ENCODE peak calls at places on chromosomes 5 and 9, in six cellular contexts. B is keratinocyte, T is HepG2, G is neural progenitor cell, S is ovary, W is heart left ventricle. O is an unnamed sample.

GRCh38 chr5:142685418-142686209 is at the start of gene FGF1:
- DNase-seq in G (no peak), W (peak; percentile 72), S (no peak), T (no peak), B (peak; percentile 67), O (no peak)

GRCh38 chr5:160183075-160183474 is 46.2 kb upstream of the FABP6 start:
- DNase-seq in S (no peak), B (no peak), W (no peak), T (no peak), G (no peak), O (no peak)

GRCh38 chr9:78775211-78775610 is 478.3 kb downstream of the PSAT1 start:
- DNase-seq in W (no peak), T (no peak), B (no peak), G (no peak), S (no peak), O (no peak)

GRCh38 chr5:127980843-127981242 is 102.7 kb upstream of the SLC12A2 start:
- DNase-seq in S (no peak), G (no peak), W (no peak), B (no peak), T (no peak), O (no peak)

GRCh38 chr5:139272471-139273321 is 20.8 kb upstream of the MATR3 start:
- DNase-seq in W (no peak), B (no peak), G (no peak), S (no peak), T (peak; percentile 73), O (peak; percentile 51)

GRCh38 chr5:133944263-133945230 is 23.9 kb downstream of the C5orf15 start:
- DNase-seq in T (peak; percentile 47), B (no peak), G (peak; percentile 81), S (no peak), W (no peak), O (peak; percentile 81)

GRCh38 chr5:169797577-169797976 is 160.5 kb downstream of the DOCK2 start:
- DNase-seq in T (no peak), B (no peak), W (no peak), S (no peak), G (no peak), O (no peak)

GRCh38 chr5:115072266-115073056 is 97.2 kb downstream of the TRIM36 start:
- DNase-seq in G (no peak), S (no peak), T (no peak), W (no peak), B (no peak), O (no peak)

GRCh38 chr9:69811329-69811989 is 9.2 kb upstream of the CFAP95 start:
- DNase-seq in S (no peak), T (no peak), W (no peak), B (no peak), G (no peak), O (no peak)

GRCh38 chr9:78023003-78023741 is 8.4 kb downstream of the GNAQ start:
- DNase-seq in T (peak; percentile 64), W (no peak), B (no peak), S (no peak), G (no peak), O (no peak)

GRCh38 chr5:83363876-83364275 is 107.7 kb upstream of the VCAN start:
- DNase-seq in T (no peak), B (no peak), W (no peak), S (no peak), G (peak; percentile 60), O (no peak)

GRCh38 chr5:78534148-78535009 is 114.2 kb downstream of the LHFPL2 start:
- DNase-seq in W (peak; percentile 78), T (no peak), S (no peak), B (no peak), G (no peak), O (no peak)

GRCh38 chr5:9482381-9482780 is 63.5 kb downstream of the SEMA5A start:
- DNase-seq in S (no peak), B (no peak), T (no peak), G (no peak), W (no peak), O (no peak)

GRCh38 chr5:32578362-32578761 is 7.0 kb upstream of the SUB1 start:
- DNase-seq in G (no peak), T (no peak), W (no peak), S (no peak), B (no peak), O (no peak)
- H3K4me1 ChIP-seq in G (no peaks in the 10 kb centered on the region), T (peaks cover 98% of the 10 kb centered on the region), W (no peaks in the 10 kb centered on the region), S (no peaks in the 10 kb centered on the region), B (no peaks in the 10 kb centered on the region), O (no peaks in the 10 kb centered on the region)

GRCh38 chr9:105244996-105245719 is 707 bp downstream of the SLC44A1 start:
- DNase-seq in W (peak; percentile 73), T (no peak), B (no peak), S (peak; percentile 58), G (peak; percentile 53), O (peak; percentile 85)
- H3K4me1 ChIP-seq in W (peaks cover 43% of the 10 kb centered on the region), T (peaks cover 73% of the 10 kb centered on the region), B (peaks cover 19% of the 10 kb centered on the region), S (peaks cover 1% of the 10 kb centered on the region), G (peaks cover 62% of the 10 kb centered on the region), O (no peaks in the 10 kb centered on the region)

DNA sequence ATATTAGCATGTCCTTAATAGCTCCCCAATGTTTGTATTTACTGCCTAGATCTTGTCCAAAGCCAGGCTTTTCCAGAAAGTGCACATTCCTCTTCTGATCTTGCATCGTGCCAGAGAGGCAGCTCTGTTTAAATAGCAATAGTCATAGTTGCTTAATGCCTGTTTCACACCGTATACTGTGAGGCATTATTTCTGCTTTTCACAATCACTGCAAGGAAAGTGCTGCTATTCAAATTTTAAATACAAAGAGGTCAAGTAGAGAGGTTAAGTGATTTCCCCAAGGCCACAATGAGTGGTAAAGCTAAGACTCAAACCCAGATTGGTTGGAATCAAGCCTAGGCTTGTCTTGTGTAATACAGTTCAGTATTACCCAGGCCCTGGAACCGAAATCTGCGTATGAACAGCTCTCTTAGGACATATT is 153.6 kb downstream of the SNX18 start:
- DNase-seq in W (no peak), B (no peak), G (no peak), S (no peak), T (no peak), O (no peak)
- H3K4me1 ChIP-seq in W (no peaks in the 10 kb centered on the region), B (peaks cover 6% of the 10 kb centered on the region), G (no peaks in the 10 kb centered on the region), S (peaks cover 8% of the 10 kb centered on the region), T (no peaks in the 10 kb centered on the region), O (peaks cover 6% of the 10 kb centered on the region)

GRCh38 chr9:114395768-114396167 is 8.0 kb upstream of the AKNA start:
- DNase-seq in G (no peak), T (no peak), W (no peak), B (no peak), S (no peak), O (no peak)

GRCh38 chr9:114396558-114397218 is 8.9 kb upstream of the AKNA start:
- DNase-seq in T (peak; percentile 38), S (peak; percentile 73), G (peak; percentile 54), B (no peak), W (no peak), O (no peak)

GRCh38 chr9:114392749-114393112 is 4.9 kb upstream of the AKNA start:
- DNase-seq in B (no peak), T (no peak), S (peak; percentile 59), W (no peak), G (no peak), O (no peak)

GRCh38 chr9:114395196-114395595 is 7.4 kb upstream of the AKNA start:
- DNase-seq in B (no peak), T (no peak), S (peak; percentile 59), W (no peak), G (no peak), O (no peak)

GRCh38 chr9:114394523-114395193 is 6.9 kb upstream of the AKNA start:
- DNase-seq in S (peak; percentile 86), W (no peak), T (no peak), G (no peak), B (no peak), O (peak; percentile 50)
- H3K4me1 ChIP-seq in S (peaks cover 24% of the 10 kb centered on the region), W (peaks cover 37% of the 10 kb centered on the region), T (peaks cover 28% of the 10 kb centered on the region), G (peaks cover 20% of the 10 kb centered on the region), B (peaks cover 20% of the 10 kb centered on the region), O (peaks cover 49% of the 10 kb centered on the region)

DNA sequence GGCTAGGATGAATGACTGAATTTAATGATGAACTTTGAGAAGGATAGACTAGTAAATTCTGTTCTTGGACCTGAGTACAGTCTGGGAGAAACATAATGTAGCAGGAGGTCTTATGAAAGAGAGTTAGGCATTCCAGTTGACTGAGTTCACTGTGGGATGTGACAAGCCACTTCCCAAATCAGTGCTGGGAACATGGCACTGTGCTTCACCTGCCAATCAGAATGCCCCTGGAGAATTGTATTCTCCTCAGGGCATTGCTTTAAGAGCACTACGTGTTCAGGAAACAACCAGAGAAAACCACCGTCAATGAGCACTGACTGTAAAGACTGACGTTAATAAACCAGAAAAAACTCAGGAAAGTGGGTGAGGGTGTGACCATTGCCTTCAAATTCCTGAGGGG is 1.2 kb downstream of the CCDC107 start:
- DNase-seq in G (no peak), T (no peak), S (no peak), B (no peak), W (no peak), O (no peak)
- H3K4me1 ChIP-seq in G (peaks cover 12% of the 10 kb centered on the region), T (peaks cover 72% of the 10 kb centered on the region), S (no peaks in the 10 kb centered on the region), B (peaks cover 15% of the 10 kb centered on the region), W (peaks cover 31% of the 10 kb centered on the region), O (peaks cover 6% of the 10 kb centered on the region)

GRCh38 chr9:36146666-36147065 is 10.1 kb downstream of the GLIPR2 start:
- DNase-seq in G (no peak), S (no peak), T (no peak), B (no peak), W (no peak), O (no peak)

GRCh38 chr9:36144322-36145206 is 8.0 kb downstream of the GLIPR2 start:
- DNase-seq in W (no peak), G (no peak), T (peak; percentile 20), S (no peak), B (no peak), O (peak; percentile 67)

GRCh38 chr9:36148652-36149051 is 12.1 kb downstream of the GLIPR2 start:
- DNase-seq in W (peak; percentile 97), T (peak; percentile 63), B (no peak), G (no peak), S (peak; percentile 99), O (peak; percentile 95)

GRCh38 chr9:36147441-36148175 is 11.1 kb downstream of the GLIPR2 start:
- DNase-seq in T (no peak), S (no peak), W (no peak), G (no peak), B (no peak), O (no peak)

GRCh38 chr9:36145970-36146369 is 9.4 kb downstream of the GLIPR2 start:
- DNase-seq in B (no peak), S (no peak), G (no peak), T (no peak), W (no peak), O (no peak)
- H3K4me1 ChIP-seq in B (no peaks in the 10 kb centered on the region), S (peaks cover 18% of the 10 kb centered on the region), G (no peaks in the 10 kb centered on the region), T (peaks cover 33% of the 10 kb centered on the region), W (peaks cover 38% of the 10 kb centered on the region), O (peaks cover 9% of the 10 kb centered on the region)